ENCODE peak calls at places on chromosomes 16 and 17, in nine cellular contexts. Y, D, J, R, I, F, W, L and U are unnamed samples.

GRCh38 chr16:23357761-23358290 is 55.7 kb downstream of the SCNN1B start:
- DNase-seq in Y (no peak), D (no peak), J (no peak), R (no peak), I (no peak), F (no peak), W (no peak), L (no peak), U (no peak)

GRCh38 chr16:47779201-47780016 is 318.3 kb downstream of the PHKB start:
- DNase-seq in Y (no peak), D (no peak), J (no peak), R (no peak), I (no peak), F (peak; percentile 19), W (no peak), L (no peak), U (no peak)

GRCh38 chr16:7399296-7399695 is 66.7 kb downstream of the RBFOX1 start:
- DNase-seq in Y (no peak), D (no peak), J (no peak), R (no peak), I (no peak), F (no peak), W (no peak), L (no peak), U (no peak)

GRCh38 chr16:30567160-30567990 is 4.1 kb downstream of the ZNF688 start:
- DNase-seq in Y (peak; percentile 80), D (peak; percentile 56), J (no peak), R (no peak), I (no peak), F (peak; percentile 18), W (no peak), L (no peak), U (no peak)

GRCh38 chr17:56431736-56432135 is 161.8 kb upstream of the NOG start:
- DNase-seq in Y (no peak), D (no peak), J (no peak), R (no peak), I (no peak), F (no peak), W (no peak), L (no peak), U (no peak)

GRCh38 chr17:51035436-51035835 is 85.2 kb downstream of the SPAG9 start:
- DNase-seq in Y (peak; percentile 62), D (no peak), J (no peak), R (no peak), I (peak; percentile 86), F (peak; percentile 94), W (peak; percentile 39), L (no peak), U (no peak)

GRCh38 chr16:88432753-88433152 is 20.3 kb upstream of the ZFPM1 start:
- DNase-seq in Y (no peak), D (no peak), J (no peak), R (no peak), I (no peak), F (no peak), W (no peak), L (no peak), U (no peak)

GRCh38 chr16:82583415-82583814 is 43.4 kb upstream of the CDH13 start:
- DNase-seq in Y (no peak), D (no peak), J (no peak), R (no peak), I (no peak), F (no peak), W (no peak), L (no peak), U (no peak)

GRCh38 chr16:56409195-56409594 is 16.1 kb downstream of the AMFR start:
- DNase-seq in Y (no peak), D (no peak), J (no peak), R (no peak), I (peak; percentile 11), F (peak; percentile 35), W (no peak), L (no peak), U (no peak)

GRCh38 chr16:11735801-11736200 is 6.9 kb downstream of the TXNDC11 start:
- DNase-seq in Y (no peak), D (no peak), J (no peak), R (no peak), I (no peak), F (no peak), W (no peak), L (no peak), U (no peak)

GRCh38 chr17:61720016-61720795 is 129.2 kb upstream of the NACA2 start:
- DNase-seq in Y (no peak), D (no peak), J (no peak), R (no peak), I (no peak), F (no peak), W (no peak), L (no peak), U (no peak)